ENCODE peak calls at places on chromosomes 4 and X, in four cellular contexts. One of them, this sample, is unnamed.

GRCh38 chr4:87983996-87984395 is 8.5 kb downstream of the SPP1 start:
- DNase-seq in K562: no peak
- DNase-seq in GM12878: no peak
- DNase-seq in HepG2: no peak
- DNase-seq in this sample: no peak

GRCh38 chrX:31440546-31440945 is 368.7 kb upstream of the FTHL17 start:
- DNase-seq in GM12878: no peak
- DNase-seq in HepG2: no peak
- DNase-seq in K562: no peak
- DNase-seq in this sample: no peak

GRCh38 chrX:13048265-13048664 is 3.8 kb upstream of the FAM9C start:
- DNase-seq in HepG2: no peak
- DNase-seq in GM12878: no peak
- DNase-seq in K562: no peak
- DNase-seq in this sample: no peak

GRCh38 chrX:37825225-37825842 is 22.0 kb downstream of the DYNLT3 start:
- DNase-seq in K562: peak
- DNase-seq in HepG2: peak
- DNase-seq in GM12878: no peak
- DNase-seq in this sample: peak

GRCh38 chrX:132219343-132219768 is at the start of gene RAP2C:
- DNase-seq in K562: peak
- DNase-seq in GM12878: no peak
- DNase-seq in HepG2: peak
- DNase-seq in this sample: peak

GRCh38 chrX:9786839-9787635 is 808 bp downstream of the SHROOM2 start:
- DNase-seq in K562: no peak
- DNase-seq in HepG2: no peak
- DNase-seq in GM12878: no peak
- DNase-seq in this sample: peak

GRCh38 chr4:7813674-7814073 is 126.0 kb downstream of the AFAP1 start:
- DNase-seq in HepG2: peak
- DNase-seq in GM12878: no peak
- DNase-seq in K562: no peak
- DNase-seq in this sample: no peak

GRCh38 chr4:142480244-142480643 is 365.9 kb downstream of the INPP4B start:
- DNase-seq in K562: no peak
- DNase-seq in GM12878: no peak
- DNase-seq in HepG2: no peak
- DNase-seq in this sample: no peak

GRCh38 chr4:113893546-113893945 is 85.9 kb downstream of the ARSJ start:
- DNase-seq in HepG2: peak
- DNase-seq in GM12878: no peak
- DNase-seq in K562: no peak
- DNase-seq in this sample: no peak

GRCh38 chr4:152992491-152992890 is 56.4 kb downstream of the FHDC1 start:
- DNase-seq in GM12878: no peak
- DNase-seq in K562: no peak
- DNase-seq in HepG2: no peak
- DNase-seq in this sample: no peak

GRCh38 chr4:71187399-71188196 is 151.2 kb upstream of the SLC4A4 start:
- DNase-seq in HepG2: no peak
- DNase-seq in GM12878: no peak
- DNase-seq in K562: no peak
- DNase-seq in this sample: peak

GRCh38 chr4:129326810-129327209 is 230.9 kb downstream of the C4orf33 start:
- DNase-seq in HepG2: no peak
- DNase-seq in GM12878: no peak
- DNase-seq in K562: no peak
- DNase-seq in this sample: no peak

GRCh38 chrX:24396236-24396929 is 35.9 kb downstream of the SUPT20HL1 start:
- DNase-seq in K562: no peak
- DNase-seq in HepG2: no peak
- DNase-seq in GM12878: no peak
- DNase-seq in this sample: no peak

GRCh38 chr4:95798003-95798402 is 41.9 kb upstream of the PDHA2 start:
- DNase-seq in HepG2: no peak
- DNase-seq in K562: no peak
- DNase-seq in GM12878: no peak
- DNase-seq in this sample: no peak

GRCh38 chr4:105807496-105807895 is 87.8 kb upstream of the NPNT start:
- DNase-seq in HepG2: no peak
- DNase-seq in K562: no peak
- DNase-seq in GM12878: no peak
- DNase-seq in this sample: no peak

GRCh38 chrX:17535229-17535628 is 160.2 kb downstream of the NHS start:
- DNase-seq in HepG2: peak
- DNase-seq in GM12878: no peak
- DNase-seq in K562: peak
- DNase-seq in this sample: peak

GRCh38 chr4:1356181-1356998 is 9.4 kb downstream of the UVSSA start:
- DNase-seq in HepG2: peak
- DNase-seq in K562: peak
- DNase-seq in GM12878: no peak
- DNase-seq in this sample: peak

GRCh38 chrX:43971966-43972961 is 926 bp downstream of the NDP start:
- DNase-seq in GM12878: no peak
- DNase-seq in K562: no peak
- DNase-seq in HepG2: no peak
- DNase-seq in this sample: no peak

GRCh38 chrX:72029473-72030411 is 102.0 kb downstream of the RTL5 start:
- DNase-seq in K562: no peak
- DNase-seq in HepG2: peak
- DNase-seq in GM12878: no peak
- DNase-seq in this sample: no peak

GRCh38 chr4:103137446-103137827 is 37.8 kb upstream of the BDH2 start:
- DNase-seq in K562: no peak
- DNase-seq in GM12878: no peak
- DNase-seq in HepG2: no peak
- DNase-seq in this sample: no peak

GRCh38 chr4:1808396-1808795 is 15.3 kb downstream of the FGFR3 start:
- DNase-seq in GM12878: no peak
- DNase-seq in K562: no peak
- DNase-seq in HepG2: no peak
- DNase-seq in this sample: no peak

GRCh38 chr4:112859456-112860184 is 189.8 kb upstream of the ANK2 start:
- DNase-seq in GM12878: no peak
- DNase-seq in K562: no peak
- DNase-seq in HepG2: no peak
- DNase-seq in this sample: no peak

GRCh38 chr4:180706766-180707165 is 1536.4 kb upstream of the TENM3 start:
- DNase-seq in K562: no peak
- DNase-seq in HepG2: no peak
- DNase-seq in GM12878: no peak
- DNase-seq in this sample: no peak

GRCh38 chr4:181548873-181549541 is 694.2 kb upstream of the TENM3 start:
- DNase-seq in HepG2: peak
- DNase-seq in GM12878: no peak
- DNase-seq in K562: no peak
- DNase-seq in this sample: no peak

GRCh38 chrX:154799554-154800348 is 5.5 kb downstream of the MPP1 start:
- DNase-seq in GM12878: no peak
- DNase-seq in HepG2: peak
- DNase-seq in K562: no peak
- DNase-seq in this sample: no peak

GRCh38 chrX:72094894-72095293 is 36.8 kb downstream of the RTL5 start:
- DNase-seq in K562: peak
- DNase-seq in HepG2: no peak
- DNase-seq in GM12878: no peak
- DNase-seq in this sample: no peak

GRCh38 chrX:73563740-73564073 is 710 bp downstream of the CHIC1 start:
- DNase-seq in GM12878: peak
- DNase-seq in HepG2: no peak
- DNase-seq in K562: no peak
- DNase-seq in this sample: peak

GRCh38 chr4:156475322-156475721 is 496.3 kb downstream of the PDGFC start:
- DNase-seq in GM12878: no peak
- DNase-seq in HepG2: peak
- DNase-seq in K562: no peak
- DNase-seq in this sample: peak

GRCh38 chr4:94244829-94245185 is 37.1 kb downstream of the SMARCAD1 start:
- DNase-seq in HepG2: no peak
- DNase-seq in GM12878: no peak
- DNase-seq in K562: no peak
- DNase-seq in this sample: no peak

GRCh38 chr4:6123116-6123515 is 77.2 kb downstream of the JAKMIP1 start:
- DNase-seq in GM12878: no peak
- DNase-seq in HepG2: no peak
- DNase-seq in K562: no peak
- DNase-seq in this sample: no peak

GRCh38 chr4:3494501-3494900 is 31.4 kb downstream of the DOK7 start:
- DNase-seq in K562: no peak
- DNase-seq in GM12878: no peak
- DNase-seq in HepG2: no peak
- DNase-seq in this sample: no peak

GRCh38 chrX:22577181-22577580 is 304.5 kb downstream of the CBLL2 start:
- DNase-seq in HepG2: no peak
- DNase-seq in K562: no peak
- DNase-seq in GM12878: no peak
- DNase-seq in this sample: no peak

GRCh38 chr4:166422475-166422874 is 549.4 kb downstream of the TLL1 start:
- DNase-seq in GM12878: no peak
- DNase-seq in K562: no peak
- DNase-seq in HepG2: no peak
- DNase-seq in this sample: no peak

GRCh38 chr4:96833831-96834230 is 993.9 kb downstream of the PDHA2 start:
- DNase-seq in GM12878: no peak
- DNase-seq in K562: no peak
- DNase-seq in HepG2: no peak
- DNase-seq in this sample: no peak

GRCh38 chrX:77087529-77088169 is 359.5 kb upstream of the FGF16 start:
- DNase-seq in HepG2: peak
- DNase-seq in K562: no peak
- DNase-seq in GM12878: no peak
- DNase-seq in this sample: no peak

GRCh38 chr4:13988347-13989265 is 361.1 kb upstream of the BOD1L1 start:
- DNase-seq in K562: no peak
- DNase-seq in GM12878: no peak
- DNase-seq in HepG2: no peak
- DNase-seq in this sample: no peak

GRCh38 chr4:145756244-145756643 is 76.3 kb downstream of the C4orf51 start:
- DNase-seq in K562: no peak
- DNase-seq in GM12878: no peak
- DNase-seq in HepG2: no peak
- DNase-seq in this sample: no peak

GRCh38 chr4:121096174-121096573 is 23.8 kb upstream of the NDNF start:
- DNase-seq in K562: no peak
- DNase-seq in GM12878: no peak
- DNase-seq in HepG2: no peak
- DNase-seq in this sample: no peak

GRCh38 chrX:78769356-78769755 is 21.8 kb downstream of the LPAR4 start:
- DNase-seq in GM12878: no peak
- DNase-seq in K562: no peak
- DNase-seq in HepG2: no peak
- DNase-seq in this sample: no peak

DNA sequence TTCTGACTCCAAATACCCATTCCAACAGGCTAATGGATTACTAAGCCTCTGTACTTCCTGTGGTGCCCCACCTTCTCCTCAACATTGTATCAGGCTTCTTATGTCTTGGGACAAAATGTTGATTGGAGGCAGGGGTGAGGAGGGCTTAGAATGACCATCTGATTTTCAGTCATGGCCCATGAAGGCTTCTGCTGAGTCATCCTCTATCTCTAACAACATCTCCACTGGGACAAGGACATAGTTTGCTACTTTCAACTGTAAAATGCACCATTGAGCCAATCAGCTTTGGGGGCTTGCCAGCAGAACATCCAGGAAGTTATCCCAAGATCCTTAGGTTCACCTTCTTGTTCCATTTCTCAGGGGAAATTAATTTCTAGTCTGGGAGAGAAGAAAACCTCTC is 29.5 kb downstream of the MAGEB17 start:
- DNase-seq in HepG2: no peak
- DNase-seq in GM12878: no peak
- DNase-seq in K562: peak
- DNase-seq in this sample: no peak
- TF ChIP-seq TARDBP in HepG2: no peak
- TF ChIP-seq TARDBP in GM12878: no peak
- TF ChIP-seq TARDBP in K562: no peak
- TF ChIP-seq TARDBP in this sample: no peak

GRCh38 chr4:23855912-23856605 is 33.8 kb downstream of the PPARGC1A start:
- DNase-seq in K562: no peak
- DNase-seq in HepG2: peak
- DNase-seq in GM12878: no peak
- DNase-seq in this sample: no peak
- TF ChIP-seq TARDBP in K562: no peak
- TF ChIP-seq TARDBP in HepG2: no peak
- TF ChIP-seq TARDBP in GM12878: no peak
- TF ChIP-seq TARDBP in this sample: no peak

GRCh38 chr4:188372856-188373255 is 233.6 kb downstream of the TRIML1 start:
- DNase-seq in GM12878: no peak
- DNase-seq in K562: no peak
- DNase-seq in HepG2: peak
- DNase-seq in this sample: no peak
- TF ChIP-seq TARDBP in GM12878: no peak
- TF ChIP-seq TARDBP in K562: no peak
- TF ChIP-seq TARDBP in HepG2: no peak
- TF ChIP-seq TARDBP in this sample: no peak

GRCh38 chr4:86481429-86481828 is 112.7 kb upstream of the PTPN13 start:
- DNase-seq in K562: no peak
- DNase-seq in HepG2: no peak
- DNase-seq in GM12878: no peak
- DNase-seq in this sample: no peak
- TF ChIP-seq TARDBP in K562: no peak
- TF ChIP-seq TARDBP in HepG2: no peak
- TF ChIP-seq TARDBP in GM12878: no peak
- TF ChIP-seq TARDBP in this sample: no peak

DNA sequence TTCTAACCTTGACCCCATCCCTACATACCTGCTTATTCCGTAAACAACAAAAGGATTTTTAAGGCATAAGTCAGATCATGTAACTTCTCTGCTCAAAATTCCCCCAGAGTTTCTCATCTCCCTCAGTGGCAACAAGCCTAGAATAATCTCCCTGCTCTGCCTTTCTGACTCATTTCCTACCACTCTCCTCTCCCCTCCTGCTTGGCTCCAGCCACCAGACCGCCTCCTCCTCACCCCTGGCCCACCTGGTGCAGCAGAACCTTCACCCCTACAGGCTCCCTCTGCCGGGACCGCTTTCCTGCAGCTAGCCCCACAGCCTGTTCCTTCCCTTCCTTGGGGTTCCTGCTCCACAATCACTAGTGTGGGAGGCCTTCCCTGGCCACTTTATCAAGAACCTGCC is 32.1 kb downstream of the TSPAN5 start:
- DNase-seq in GM12878: no peak
- DNase-seq in K562: no peak
- DNase-seq in HepG2: no peak
- DNase-seq in this sample: no peak
- TF ChIP-seq TARDBP in GM12878: no peak
- TF ChIP-seq TARDBP in K562: no peak
- TF ChIP-seq TARDBP in HepG2: no peak
- TF ChIP-seq TARDBP in this sample: no peak